ENCODE peak calls at places on chromosomes 16 and 17, in four cellular contexts. A is HepG2, J is sigmoid colon, D is right atrium auricular region. R is an unnamed sample. For H3K4me1, the result is how much of the 10 kb centered on the place peaks cover.

GRCh38 chr17:61403846-61404701 is 4.4 kb downstream of the TBX2 start:
- DNase-seq in A (no peak), D (no peak), J (peak), R (no peak)

GRCh38 chr17:17349724-17350106 is 46.5 kb downstream of the NT5M start:
- DNase-seq in J (peak), A (no peak), D (no peak), R (no peak)

GRCh38 chr17:15973016-15973415 is 26.5 kb downstream of the ZSWIM7 start:
- DNase-seq in D (no peak), A (no peak), J (no peak), R (no peak)

GRCh38 chr16:69112285-69113129 is 7.1 kb downstream of the HAS3 start:
- DNase-seq in A (peak), J (peak), D (no peak), R (no peak)

GRCh38 chr17:28133562-28133970 is 91.1 kb downstream of the NLK start:
- DNase-seq in A (no peak), J (no peak), D (no peak), R (no peak)

GRCh38 chr16:72932050-72932449 is 115.9 kb downstream of the ZFHX3 start:
- DNase-seq in A (no peak), D (no peak), J (peak), R (no peak)

GRCh38 chr17:35344262-35344661 is 29.2 kb downstream of the SLFN11 start:
- DNase-seq in D (no peak), A (no peak), J (no peak), R (no peak)

GRCh38 chr16:79599256-79599836 is 1.2 kb downstream of the MAF start:
- DNase-seq in A (no peak), D (no peak), J (peak), R (peak)

GRCh38 chr16:15879255-15879804 is 9.1 kb downstream of the CEP20 start:
- DNase-seq in A (peak), D (no peak), J (no peak), R (no peak)

GRCh38 chr17:21098934-21099687 is 27.7 kb upstream of the DHRS7B start:
- DNase-seq in A (peak), D (peak), J (no peak), R (peak)

GRCh38 chr16:75591001-75591852 is 25.0 kb downstream of the GABARAPL2 start:
- DNase-seq in D (peak), J (peak), A (no peak), R (peak)

GRCh38 chr16:86625029-86625428 is 46.7 kb downstream of the FOXL1 start:
- DNase-seq in J (no peak), D (no peak), A (no peak), R (no peak)

GRCh38 chr17:75927286-75927922 is 13.4 kb downstream of the FBF1 start:
- DNase-seq in A (peak), J (no peak), D (no peak), R (no peak)

GRCh38 chr17:2347805-2348685 is 10.7 kb downstream of the SGSM2 start:
- DNase-seq in J (peak), A (peak), D (no peak), R (peak)

GRCh38 chr16:89173629-89173921 is 2.0 kb downstream of the CDH15 start:
- DNase-seq in J (no peak), A (no peak), D (no peak), R (no peak)

GRCh38 chr17:69357701-69358100 is 30.8 kb upstream of the ABCA5 start:
- DNase-seq in A (peak), D (no peak), J (no peak), R (peak)

GRCh38 chr17:74532115-74532514 is 840 bp upstream of the CD300LB start:
- DNase-seq in A (no peak), J (peak), D (peak), R (no peak)

GRCh38 chr16:64158941-64159588 is 962.8 kb downstream of the CDH11 start:
- DNase-seq in D (no peak), A (peak), J (no peak), R (no peak)

GRCh38 chr17:58538801-58539410 is 24.5 kb upstream of the MTMR4 start:
- DNase-seq in J (no peak), A (no peak), D (no peak), R (no peak)

GRCh38 chr16:50585331-50585776 is 37.2 kb downstream of the NKD1 start:
- DNase-seq in D (peak), A (no peak), J (peak), R (peak)

GRCh38 chr17:40832840-40833239 is 10.4 kb upstream of the KRT10 start:
- DNase-seq in A (no peak), J (no peak), D (no peak), R (no peak)

GRCh38 chr17:43534909-43535308 is 11.2 kb downstream of the ETV4 start:
- DNase-seq in A (no peak), J (no peak), D (no peak), R (no peak)

GRCh38 chr17:28369684-28370034 is 448 bp downstream of the VTN start:
- DNase-seq in J (no peak), A (peak), D (no peak), R (no peak)

GRCh38 chr16:74984194-74984669 is 691 bp downstream of the WDR59 start:
- DNase-seq in A (peak), J (no peak), D (no peak), R (no peak)

GRCh38 chr17:77124192-77124908 is 16.4 kb upstream of the SEC14L1 start:
- DNase-seq in D (no peak), J (no peak), A (no peak), R (peak)

GRCh38 chr16:19517424-19518089 is 4.3 kb downstream of the GDE1 start:
- DNase-seq in D (no peak), A (no peak), J (no peak), R (no peak)

GRCh38 chr17:36901506-36901905 is 35.8 kb upstream of the LHX1 start:
- DNase-seq in D (no peak), A (peak), J (no peak), R (no peak)

GRCh38 chr16:3573146-3573815 is 3.9 kb downstream of the NLRC3 start:
- DNase-seq in J (no peak), A (no peak), D (no peak), R (no peak)

GRCh38 chr16:35642322-35642835 is 2183.0 kb downstream of the TP53TG3F start:
- DNase-seq in D (no peak), J (no peak), A (no peak), R (no peak)

GRCh38 chr16:66052745-66053144 is 313.7 kb upstream of the CDH5 start:
- DNase-seq in A (no peak), D (no peak), J (no peak), R (no peak)

GRCh38 chr17:77375917-77376651 is 235.3 kb downstream of the SEC14L1 start:
- DNase-seq in J (peak), D (no peak), A (no peak), R (no peak)

DNA sequence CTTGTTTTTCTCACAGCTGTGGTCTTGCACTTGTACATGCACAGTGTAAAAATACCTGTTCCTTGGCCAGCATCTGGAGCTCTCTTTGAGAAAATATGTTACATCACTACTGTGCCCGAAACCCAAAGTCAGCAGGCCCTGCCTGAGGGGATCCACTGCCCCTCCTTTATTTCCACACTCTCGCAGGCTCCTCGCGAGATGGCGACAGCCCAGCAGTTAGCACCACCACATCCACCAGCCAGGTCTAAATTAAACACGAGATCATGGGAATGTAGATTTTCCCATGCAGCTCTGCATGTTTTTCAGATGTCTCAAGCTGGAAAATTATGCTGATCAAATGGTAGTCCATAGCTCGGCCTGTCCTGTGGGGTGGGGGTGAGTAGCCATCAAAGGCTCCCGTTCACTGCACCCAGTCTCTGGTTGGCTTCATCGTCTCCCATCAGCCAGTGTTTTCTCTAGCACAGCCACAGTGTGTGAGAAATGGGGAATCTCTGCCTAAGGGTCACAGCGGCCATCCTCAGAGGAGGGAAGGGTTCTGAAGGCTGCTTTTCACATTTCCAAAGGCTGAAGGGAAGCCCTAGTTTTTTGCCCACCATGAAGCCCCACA is 34.7 kb downstream of the EPN2 start:
- DNase-seq in D (no peak), A (no peak), J (peak), R (no peak)
- H3K27ac ChIP-seq in D (peak), A (no peak), J (peak), R (peak)

DNA sequence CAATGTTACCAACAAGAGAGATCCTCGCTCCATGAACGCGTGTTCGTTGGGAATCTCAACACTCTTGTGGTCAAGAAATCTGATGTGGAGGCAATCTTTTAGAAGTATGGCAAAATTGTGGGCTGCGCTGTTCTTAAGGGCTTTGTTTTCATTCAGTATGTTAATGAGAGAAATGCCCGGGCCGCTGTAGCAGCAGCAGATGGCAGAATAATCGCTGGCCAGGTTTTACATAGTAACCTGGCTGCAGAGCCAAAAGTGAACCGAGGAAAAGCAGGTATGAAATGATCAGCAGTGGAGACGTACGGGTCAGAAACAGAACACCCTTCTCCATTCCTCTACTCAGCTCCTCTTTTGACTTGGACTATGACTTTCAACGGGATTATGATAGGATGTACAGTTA is 13.3 kb downstream of the SOCS1 start:
- DNase-seq in D (no peak), J (no peak), A (no peak), R (no peak)
- H3K4me1 ChIP-seq in D (under half), J (under half), A (under half), R (under half)

DNA sequence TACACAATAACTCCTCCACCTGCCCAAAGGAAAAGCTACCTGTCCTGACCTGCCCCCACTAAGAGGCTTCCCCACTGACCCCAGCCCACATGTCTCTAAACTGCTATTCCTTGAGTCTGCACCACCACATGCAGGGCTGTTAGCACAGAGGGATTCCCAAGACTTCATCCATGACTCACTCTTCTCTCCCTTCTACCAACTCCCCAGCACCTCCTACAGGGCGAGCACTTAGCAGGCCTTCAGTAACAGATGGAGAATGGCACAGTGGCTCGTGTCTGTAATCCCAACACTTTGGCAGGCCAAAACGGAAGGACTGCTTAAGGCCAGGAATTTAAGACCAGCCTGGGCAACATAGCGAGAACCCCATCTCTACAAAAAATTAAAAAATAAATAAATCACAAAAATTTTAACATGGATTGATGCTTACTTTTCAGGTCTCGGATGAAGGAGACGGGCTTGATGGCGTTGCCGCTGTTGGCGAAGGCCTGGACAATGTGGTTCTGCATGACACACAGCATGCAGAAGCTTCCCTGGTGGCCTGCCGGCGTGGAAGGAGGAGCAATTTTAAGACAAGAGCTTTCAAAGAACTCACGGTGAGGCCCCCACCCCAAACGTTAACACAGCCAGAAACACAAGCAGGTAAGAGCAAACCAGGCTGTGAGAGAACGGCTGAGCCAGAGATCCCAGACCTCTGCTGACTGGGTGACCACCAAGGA is 12.0 kb downstream of the USP36 start:
- DNase-seq in J (peak), A (no peak), D (no peak), R (no peak)
- TF ChIP-seq CTCF in J (no peak), A (peak), D (no peak), R (no peak)

DNA sequence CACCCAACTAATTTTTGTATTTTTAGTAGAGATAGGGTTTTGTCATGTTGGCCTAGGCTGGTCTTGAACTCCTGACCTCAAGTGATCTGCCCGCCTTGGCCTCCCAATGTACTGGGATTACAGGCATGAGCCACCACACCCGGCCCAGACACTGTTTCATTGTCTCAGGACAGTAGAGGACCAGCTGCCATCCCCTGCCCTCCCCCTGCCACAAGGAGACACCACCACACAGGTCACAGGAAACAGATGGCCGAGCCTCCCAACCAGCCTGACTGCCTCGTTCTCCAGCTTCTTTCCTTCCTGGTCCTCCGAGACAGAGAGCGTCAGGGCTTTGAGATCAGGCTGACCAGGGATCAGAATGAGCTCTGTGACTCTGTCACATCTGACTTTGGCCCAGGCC is 20.8 kb upstream of the RNPS1 start:
- DNase-seq in D (no peak), A (no peak), J (no peak), R (no peak)
- H3K27ac ChIP-seq in D (no peak), A (no peak), J (no peak), R (no peak)

GRCh38 chr16:624522-625401 is 6.0 kb upstream of the WFIKKN1 start:
- DNase-seq in J (peak), A (no peak), D (no peak), R (no peak)

GRCh38 chr16:627458-628239 is 3.1 kb upstream of the WFIKKN1 start:
- DNase-seq in A (no peak), J (peak), D (no peak), R (peak)

GRCh38 chr16:626787-627457 is 3.9 kb upstream of the WFIKKN1 start:
- DNase-seq in A (no peak), J (peak), D (no peak), R (peak)

GRCh38 chr16:626174-626765 is 4.5 kb upstream of the WFIKKN1 start:
- DNase-seq in A (no peak), J (peak), D (no peak), R (no peak)

GRCh38 chr16:625402-626173 is 5.2 kb upstream of the WFIKKN1 start:
- DNase-seq in J (peak), A (no peak), D (no peak), R (no peak)
- H3K4me1 ChIP-seq in J (under half), A (under half), D (under half), R (under half)

GRCh38 chr16:29030086-29030840 is 45.4 kb downstream of the LAT start:
- DNase-seq in D (no peak), J (peak), A (no peak), R (no peak)
- TF ChIP-seq CTCF in D (no peak), J (no peak), A (no peak), R (no peak)

GRCh38 chr17:49579522-49579921 is 3.9 kb downstream of the NXPH3 start:
- DNase-seq in J (no peak), D (no peak), A (no peak), R (no peak)

GRCh38 chr17:49581645-49581992 is 5.9 kb downstream of the NXPH3 start:
- DNase-seq in A (no peak), J (no peak), D (no peak), R (no peak)

GRCh38 chr17:49582055-49582703 is 6.5 kb downstream of the NXPH3 start:
- DNase-seq in A (no peak), J (no peak), D (no peak), R (no peak)

GRCh38 chr17:49580055-49580721 is 4.5 kb downstream of the NXPH3 start:
- DNase-seq in D (no peak), A (no peak), J (no peak), R (no peak)

DNA sequence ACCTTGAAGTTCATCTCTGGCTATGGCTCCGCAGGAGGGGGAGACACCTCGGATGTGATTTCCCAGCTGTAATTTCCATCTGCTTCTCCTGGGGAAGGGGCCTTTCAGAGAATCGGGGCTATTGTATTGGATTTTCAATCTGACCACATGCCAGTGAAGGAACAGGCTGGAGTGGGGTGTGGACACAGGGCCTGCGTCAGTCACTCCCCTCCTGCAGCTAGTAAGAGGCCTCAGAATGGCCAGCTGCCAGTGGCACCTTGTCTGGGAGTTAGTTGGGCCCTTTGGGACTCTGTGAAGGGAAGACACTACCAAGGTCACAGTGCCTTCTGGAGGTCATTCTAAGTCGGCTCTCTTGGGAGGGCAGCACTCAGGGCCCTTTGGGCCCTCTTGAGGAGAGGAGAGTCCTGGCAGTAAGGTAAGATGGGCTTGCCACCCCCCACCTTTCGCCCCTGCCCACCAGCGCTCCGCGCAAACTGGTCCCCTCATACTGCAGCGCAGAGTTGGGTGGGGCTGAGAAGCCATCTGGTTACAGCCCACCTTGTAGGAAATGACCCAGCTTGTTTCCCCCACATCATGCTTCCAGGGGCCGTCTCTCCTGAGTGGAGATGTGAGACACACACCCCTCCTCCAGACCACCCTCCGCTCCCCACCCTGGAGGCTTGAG is 5.4 kb downstream of the NXPH3 start:
- DNase-seq in J (no peak), A (no peak), D (no peak), R (no peak)
- H3K27ac ChIP-seq in J (peak), A (no peak), D (no peak), R (no peak)

DNA sequence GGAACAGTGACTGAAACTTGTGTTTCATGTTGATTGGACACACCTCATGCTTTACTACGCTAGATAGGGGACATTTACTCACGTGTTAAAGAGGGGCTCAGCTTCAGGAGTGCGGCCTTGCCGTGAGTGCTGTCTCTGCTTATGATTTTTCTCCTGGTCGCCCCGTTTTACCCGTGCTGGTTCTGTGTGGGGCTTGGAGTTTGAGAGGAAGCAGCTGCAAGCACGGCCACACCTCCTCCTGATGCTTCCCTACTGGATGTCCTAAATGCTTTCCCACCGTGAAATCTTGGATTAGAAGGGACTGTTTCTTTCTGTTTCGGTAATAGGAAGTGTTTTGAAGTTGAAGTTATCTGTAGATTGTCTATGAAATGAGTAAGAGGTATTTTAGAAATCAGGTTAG is 54.0 kb upstream of the ZNF750 start:
- DNase-seq in A (no peak), J (no peak), D (no peak), R (no peak)
- H3K4me1 ChIP-seq in A (under half), J (under half), D (under half), R (under half)

DNA sequence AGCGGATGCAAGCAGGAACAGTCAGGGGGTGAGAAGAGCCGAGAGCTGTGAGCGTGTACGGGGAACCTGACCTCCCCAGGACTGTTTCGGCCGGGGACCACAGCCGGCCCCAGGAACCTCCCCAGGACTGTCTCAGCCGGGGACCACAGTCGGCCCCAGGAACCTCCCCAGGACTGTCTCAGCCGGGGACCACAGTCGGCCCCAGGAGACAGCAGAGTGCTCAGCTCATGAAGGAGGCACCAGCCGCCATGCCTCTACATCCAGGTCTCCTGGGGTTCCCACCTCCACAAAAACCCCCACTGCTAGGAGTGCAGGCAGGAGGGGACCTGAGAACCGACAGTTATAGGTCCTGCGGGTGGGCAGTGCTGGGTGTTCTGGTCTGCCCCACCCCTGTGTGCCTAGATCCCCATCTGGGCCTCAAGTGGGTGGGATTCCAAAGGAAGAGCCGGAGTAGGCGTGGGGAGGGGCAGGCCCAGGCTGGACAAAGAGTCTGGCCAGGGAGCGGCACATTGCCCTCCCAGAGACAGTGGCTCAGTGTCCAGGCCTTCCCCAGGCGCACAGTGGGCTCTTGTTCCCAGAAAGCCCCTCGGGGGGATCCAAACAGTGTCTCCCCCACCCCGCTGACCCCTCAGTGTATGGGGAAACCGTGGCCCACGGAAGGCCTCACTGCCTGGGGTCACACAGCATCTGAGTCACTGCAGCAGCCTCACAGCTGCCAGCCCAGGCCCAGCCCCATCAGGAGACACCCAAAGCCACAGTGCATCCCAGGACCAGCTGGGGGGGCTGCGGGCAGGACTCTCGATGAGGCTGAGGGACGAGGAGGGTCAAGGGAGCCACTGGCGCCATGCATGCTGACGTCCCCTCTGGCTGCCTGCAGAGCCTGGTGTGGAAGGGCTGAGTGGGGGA is 4.3 kb downstream of the RHBDF1 start:
- DNase-seq in D (no peak), J (peak), A (no peak), R (no peak)
- TF ChIP-seq CTCF in D (no peak), J (no peak), A (no peak), R (no peak)

R was measured in gastrocnemius medialis.